ENCODE peak calls at places on chromosomes 11 and 22, in seven cellular contexts. G is AG09309; I is coronary artery; H is Calu3; L is GDM1; P is stimulated activated CD8-positive, alpha-beta memory T cell treated with anti-CD3 and anti-CD28 coated beads, Interleukin-2, amount 100 ng/mL, for 1 hour; T is cardiac septum. Y is an unnamed sample.

GRCh38 chr22:19232620-19233019 is 54.1 kb upstream of the SLC25A1 start:
- DNase-seq in G (no peak), T (no peak), P (no peak), I (no peak), L (no peak), H (no peak), Y (no peak)

GRCh38 chr22:47564158-47564450 is 801.7 kb downstream of the TBC1D22A start:
- DNase-seq in G (no peak), L (no peak), P (no peak), T (no peak), I (no peak), H (no peak), Y (no peak)

GRCh38 chr11:120386318-120386717 is 50.1 kb downstream of the ARHGEF12 start:
- DNase-seq in L (no peak), H (no peak), P (no peak), G (no peak), T (no peak), I (no peak), Y (no peak)

GRCh38 chr11:83118814-83119213 is 38.1 kb upstream of the PCF11 start:
- DNase-seq in G (no peak), H (no peak), T (no peak), I (no peak), L (no peak), P (no peak), Y (no peak)

GRCh38 chr22:42473484-42474193 is 41.4 kb upstream of the NFAM1 start:
- DNase-seq in G (peak; percentile 20), H (peak; percentile 51), P (no peak), L (peak; percentile 26), T (no peak), I (no peak), Y (peak; percentile 12)

GRCh38 chr11:2795491-2795991 is 90.0 kb downstream of the CDKN1C start:
- DNase-seq in G (no peak), H (no peak), P (no peak), I (peak; percentile 65), T (peak; percentile 64), L (no peak), Y (no peak)

GRCh38 chr11:120244476-120244875 is 4.5 kb downstream of the POU2F3 start:
- DNase-seq in T (no peak), G (no peak), P (no peak), L (no peak), H (no peak), I (no peak), Y (peak; percentile 9)

GRCh38 chr22:25495286-25495685 is 69.2 kb upstream of the GRK3 start:
- DNase-seq in T (no peak), H (no peak), P (no peak), I (no peak), L (no peak), G (no peak), Y (no peak)

GRCh38 chr11:28625532-28625931 is 517.3 kb downstream of the METTL15 start:
- DNase-seq in P (no peak), T (no peak), I (no peak), G (no peak), L (no peak), H (no peak), Y (no peak)

GRCh38 chr22:25626146-25626992 is 61.9 kb downstream of the GRK3 start:
- DNase-seq in T (no peak), H (no peak), L (no peak), G (no peak), P (no peak), I (no peak), Y (no peak)

Y was measured in skeletal muscle cell.